ENCODE peak calls at places on chromosomes 12 and 14, in four cellular contexts. S, F, I and C are unnamed samples.

GRCh38 chr12:71671311-71671710 is 7.2 kb downstream of the THAP2 start:
- DNase-seq in S (no peak), F (no peak), I (no peak), C (no peak)

GRCh38 chr12:47800582-47800981 is 19.1 kb downstream of the HDAC7 start:
- DNase-seq in S (no peak), F (no peak), I (no peak), C (no peak)

GRCh38 chr14:69464829-69465228 is 19.7 kb upstream of the PLEKHD1 start:
- DNase-seq in S (no peak), F (no peak), I (no peak), C (no peak)

GRCh38 chr12:76495556-76495955 is 64.0 kb downstream of the OSBPL8 start:
- DNase-seq in S (no peak), F (no peak), I (no peak), C (no peak)

GRCh38 chr14:100108042-100108825 is 43.0 kb downstream of the EVL start:
- DNase-seq in S (peak; percentile 89), F (peak; percentile 73), I (peak; percentile 98), C (peak; percentile 80)

GRCh38 chr14:71695603-71696350 is 236.5 kb upstream of the RGS6 start:
- DNase-seq in S (no peak), F (no peak), I (no peak), C (no peak)

GRCh38 chr12:71638499-71638898 is 25.1 kb downstream of the ZFC3H1 start:
- DNase-seq in S (no peak), F (no peak), I (no peak), C (no peak)

GRCh38 chr12:38669530-38669929 is 235.9 kb downstream of the CPNE8 start:
- DNase-seq in S (peak; percentile 6), F (no peak), I (no peak), C (no peak)

GRCh38 chr14:82755476-82755875 is 1221.8 kb upstream of the SEL1L start:
- DNase-seq in S (no peak), F (no peak), I (no peak), C (no peak)

GRCh38 chr14:101665478-101666078 is 95.9 kb upstream of the PPP2R5C start:
- DNase-seq in S (peak; percentile 66), F (peak; percentile 69), I (peak; percentile 69), C (peak; percentile 70)

GRCh38 chr12:43147893-43148292 is 404.1 kb downstream of the ADAMTS20 start:
- DNase-seq in S (no peak), F (no peak), I (no peak), C (no peak)

GRCh38 chr12:30450872-30451271 is 244.8 kb downstream of the IPO8 start:
- DNase-seq in S (no peak), F (no peak), I (no peak), C (no peak)

GRCh38 chr12:62900686-62901272 is 34.2 kb downstream of the PPM1H start:
- DNase-seq in S (no peak), F (no peak), I (no peak), C (no peak)

GRCh38 chr14:61528591-61529021 is 166.7 kb upstream of the HIF1A start:
- DNase-seq in S (no peak), F (no peak), I (no peak), C (no peak)

GRCh38 chr12:113088037-113088436 is 31.5 kb downstream of the DTX1 start:
- DNase-seq in S (no peak), F (peak; percentile 48), I (no peak), C (peak; percentile 67)

GRCh38 chr14:53523226-53523625 is 370.1 kb upstream of the DDHD1 start:
- DNase-seq in S (no peak), F (no peak), I (no peak), C (no peak)

GRCh38 chr12:25438638-25439037 is 114.4 kb downstream of the LMNTD1 start:
- DNase-seq in S (no peak), F (no peak), I (no peak), C (no peak)

GRCh38 chr12:113835913-113836312 is 130.2 kb downstream of the RBM19 start:
- DNase-seq in S (peak; percentile 55), F (no peak), I (no peak), C (no peak)

GRCh38 chr14:67241416-67242362 is at the start of gene PALS1:
- DNase-seq in S (no peak), F (peak; percentile 68), I (peak; percentile 86), C (no peak)

GRCh38 chr12:109534456-109534855 is 38.8 kb downstream of the MMAB start:
- DNase-seq in S (no peak), F (no peak), I (no peak), C (no peak)

GRCh38 chr12:67427336-67427735 is 158.2 kb downstream of the CAND1 start:
- DNase-seq in S (no peak), F (no peak), I (no peak), C (no peak)

GRCh38 chr12:32305163-32305562 is 94.2 kb upstream of the FGD4 start:
- DNase-seq in S (no peak), F (peak; percentile 49), I (no peak), C (no peak)

GRCh38 chr14:34179723-34180122 is 228.8 kb upstream of the EGLN3 start:
- DNase-seq in S (no peak), F (no peak), I (no peak), C (no peak)

GRCh38 chr14:57637901-57638300 is 144.2 kb upstream of the CCDC198 start:
- DNase-seq in S (no peak), F (no peak), I (no peak), C (no peak)

GRCh38 chr12:16560273-16560672 is 45.7 kb downstream of the LMO3 start:
- DNase-seq in S (no peak), F (no peak), I (no peak), C (no peak)

GRCh38 chr12:38664661-38665269 is 240.6 kb downstream of the CPNE8 start:
- DNase-seq in S (peak; percentile 44), F (peak; percentile 3), I (no peak), C (no peak)

GRCh38 chr14:25042362-25043299 is 7.3 kb downstream of the STXBP6 start:
- DNase-seq in S (peak; percentile 67), F (no peak), I (no peak), C (no peak)

GRCh38 chr12:6827982-6828670 is at the start of gene P3H3:
- DNase-seq in S (peak; percentile 70), F (peak; percentile 21), I (peak; percentile 76), C (no peak)

GRCh38 chr12:121893901-121894540 is 5.4 kb downstream of the PSMD9 start:
- DNase-seq in S (no peak), F (peak; percentile 70), I (no peak), C (peak; percentile 36)

GRCh38 chr12:89401433-89402086 is 49.3 kb upstream of the DUSP6 start:
- DNase-seq in S (no peak), F (no peak), I (no peak), C (no peak)

GRCh38 chr14:89411976-89412375 is 5.1 kb downstream of the FOXN3 start:
- DNase-seq in S (no peak), F (no peak), I (no peak), C (no peak)
- H3K4me2 ChIP-seq in S (no peak overlapping the region), F (no peak overlapping the region), I (no peak overlapping the region), C (peak overlapping the region; percentile 34)

GRCh38 chr12:15274561-15274967 is 47.7 kb upstream of the PTPRO start:
- DNase-seq in S (no peak), F (no peak), I (no peak), C (no peak)
- H2AFZ ChIP-seq in S (no peak overlapping the region), F (no peak overlapping the region), I (no peak overlapping the region), C (no peak overlapping the region)

DNA sequence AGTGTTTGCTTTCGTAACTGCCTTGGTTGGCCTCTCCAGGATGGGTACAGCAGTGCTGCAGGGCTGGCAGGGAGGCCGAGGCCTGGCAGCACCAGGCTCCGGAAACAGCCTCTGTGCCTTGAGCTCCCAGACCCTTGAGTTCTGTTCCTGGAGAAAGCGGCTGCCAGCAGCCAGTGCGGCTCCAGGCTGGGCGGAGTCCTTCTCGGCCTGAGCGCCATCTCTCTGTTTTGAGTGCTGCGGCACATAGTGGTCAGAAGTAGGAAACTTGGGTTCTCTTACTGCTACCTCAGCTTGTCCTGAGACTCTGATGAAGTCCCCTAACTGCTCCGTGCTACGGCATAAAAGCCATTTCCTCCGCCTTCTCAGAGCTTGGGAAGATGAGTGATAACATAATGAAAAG is 65.9 kb downstream of the KCNA1 start:
- DNase-seq in S (peak; percentile 50), F (no peak), I (peak; percentile 51), C (no peak)
- TF ChIP-seq CTCF in S (peak; percentile 16), F (no peak), I (no peak), C (no peak)

GRCh38 chr14:38561657-38562056 is 305.8 kb upstream of the CLEC14A start:
- DNase-seq in S (no peak), F (no peak), I (no peak), C (no peak)
- H3K4me2 ChIP-seq in S (no peak overlapping the region), F (no peak overlapping the region), I (no peak overlapping the region), C (no peak overlapping the region)

DNA sequence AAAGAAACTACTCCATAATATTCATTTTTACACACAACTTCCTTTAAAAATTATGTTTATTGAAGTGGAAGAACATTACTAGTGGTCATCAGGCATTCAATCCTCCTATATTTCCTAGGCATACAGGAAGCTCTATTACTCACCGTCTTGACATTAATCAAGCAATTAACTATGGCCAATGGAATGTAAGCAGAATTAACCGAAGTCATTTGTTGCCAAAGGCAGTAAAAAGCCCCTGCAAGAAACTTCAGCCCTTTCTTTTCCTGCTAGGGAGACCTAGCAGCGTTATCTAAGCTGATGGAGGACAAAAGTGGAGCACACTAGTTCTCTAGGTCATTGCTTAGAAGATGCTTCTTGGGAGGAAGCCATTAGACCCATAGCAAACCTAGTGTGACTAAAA is 399.6 kb downstream of the KCNH5 start:
- DNase-seq in S (no peak), F (no peak), I (no peak), C (no peak)
- H2AFZ ChIP-seq in S (peak overlapping the region; percentile 39), F (no peak overlapping the region), I (no peak overlapping the region), C (no peak overlapping the region)

GRCh38 chr14:22865424-22866215 is 5.9 kb upstream of the LRP10 start:
- DNase-seq in S (peak; percentile 61), F (no peak), I (peak; percentile 87), C (peak; percentile 32)
- TF ChIP-seq CTCF in S (peak; percentile 59), F (peak; percentile 77), I (peak; percentile 77), C (peak; percentile 56)

DNA sequence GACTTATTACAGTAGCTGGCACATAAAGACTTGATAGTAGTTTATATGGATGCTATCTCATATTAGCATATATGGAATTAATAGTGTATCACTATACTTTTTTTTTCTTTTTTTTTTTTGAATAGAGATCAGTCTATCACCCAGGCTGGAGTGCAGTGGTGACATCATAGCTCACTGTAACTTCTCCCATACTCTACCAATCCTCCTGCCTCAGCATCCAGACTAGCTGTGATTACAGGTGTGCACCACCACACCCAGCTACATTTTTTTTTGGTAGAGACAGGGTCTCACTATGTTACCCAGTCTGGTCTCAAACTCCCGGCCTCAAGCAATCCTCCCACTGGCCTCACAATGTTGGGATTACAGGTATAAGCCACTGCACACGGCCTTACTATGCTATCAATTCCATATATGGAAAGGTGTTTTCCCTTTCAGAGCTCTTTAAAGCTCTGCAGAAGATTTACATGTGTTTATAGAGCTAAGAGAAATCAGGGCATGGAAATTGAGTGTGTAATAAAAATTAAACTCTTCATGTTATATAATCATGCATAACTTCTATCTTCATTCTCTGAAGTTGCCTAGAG is 1.8 kb upstream of the TBK1 start:
- DNase-seq in S (no peak), F (no peak), I (no peak), C (no peak)
- H3K4me2 ChIP-seq in S (peak overlapping the region; percentile 84), F (peak overlapping the region; percentile 69), I (peak overlapping the region; percentile 88), C (peak overlapping the region; percentile 99)